ENCODE peak calls at places on chromosomes 5 and 9, in seven cellular contexts. B, N, P, J, M, E and D are unnamed samples.

GRCh38 chr5:68950111-68950510 is 143.7 kb upstream of the SLC30A5 start:
- DNase-seq in B (no peak), N (no peak), P (peak), J (no peak), M (no peak), E (no peak), D (no peak)

GRCh38 chr9:122087406-122088200 is 5.5 kb downstream of the TTLL11 start:
- DNase-seq in B (no peak), N (no peak), P (no peak), J (no peak), M (no peak), E (no peak), D (peak)

GRCh38 chr9:124594673-124595072 is 87.5 kb upstream of the NR5A1 start:
- DNase-seq in B (no peak), N (no peak), P (no peak), J (no peak), M (no peak), E (no peak), D (peak)

GRCh38 chr9:114286146-114286679 is 36.7 kb upstream of the ORM1 start:
- DNase-seq in B (no peak), N (no peak), P (no peak), J (no peak), M (no peak), E (no peak), D (no peak)

GRCh38 chr9:83167126-83167525 is 104.2 kb upstream of the RASEF start:
- DNase-seq in B (no peak), N (no peak), P (no peak), J (no peak), M (no peak), E (no peak), D (no peak)

GRCh38 chr9:111066427-111066826 is 28.2 kb upstream of the LPAR1 start:
- DNase-seq in B (no peak), N (peak), P (no peak), J (no peak), M (no peak), E (no peak), D (peak)

GRCh38 chr5:178519804-178520203 is 70.4 kb downstream of the COL23A1 start:
- DNase-seq in B (no peak), N (no peak), P (no peak), J (no peak), M (no peak), E (no peak), D (no peak)

GRCh38 chr5:149549461-149550266 is 1.6 kb downstream of the CSNK1A1 start:
- DNase-seq in B (peak), N (peak), P (peak), J (peak), M (no peak), E (peak), D (peak)

GRCh38 chr9:114033397-114034103 is 44.5 kb downstream of the AMBP start:
- DNase-seq in B (peak), N (peak), P (peak), J (no peak), M (no peak), E (no peak), D (no peak)

GRCh38 chr5:179806250-179807045 is at the start of gene MGAT4B:
- DNase-seq in B (peak), N (peak), P (peak), J (peak), M (peak), E (no peak), D (peak)

GRCh38 chr9:7094052-7094451 is 336.3 kb downstream of the KDM4C start:
- DNase-seq in B (peak), N (peak), P (peak), J (no peak), M (no peak), E (no peak), D (peak)

GRCh38 chr5:124193371-124193789 is 553.1 kb downstream of the ZNF608 start:
- DNase-seq in B (no peak), N (peak), P (no peak), J (no peak), M (no peak), E (no peak), D (peak)

GRCh38 chr9:81759680-81760215 is 70.4 kb upstream of the TLE1 start:
- DNase-seq in B (no peak), N (peak), P (peak), J (no peak), M (no peak), E (no peak), D (peak)